ENCODE peak calls at places on chromosomes 5 and 9, in six cellular contexts. One of them, this sample, is unnamed. For H3K36me3, the result is how much of the 10 kb centered on the place peaks cover.

GRCh38 chr5:92309336-92309991 is 926.3 kb upstream of the ARRDC3 start:
- DNase-seq in GM12878: no peak
- DNase-seq in HepG2: peak
- DNase-seq in K562: peak
- DNase-seq in transverse colon: no peak
- DNase-seq in stomach: no peak
- DNase-seq in this sample: no peak

GRCh38 chr5:102453716-102454115 is 45.1 kb downstream of the SLCO6A1 start:
- DNase-seq in GM12878: peak
- DNase-seq in HepG2: no peak
- DNase-seq in K562: no peak
- DNase-seq in transverse colon: no peak
- DNase-seq in stomach: no peak
- DNase-seq in this sample: no peak

GRCh38 chr5:81626524-81626923 is 124.4 kb downstream of the SSBP2 start:
- DNase-seq in GM12878: no peak
- DNase-seq in HepG2: peak
- DNase-seq in K562: peak
- DNase-seq in transverse colon: no peak
- DNase-seq in stomach: no peak
- DNase-seq in this sample: no peak

GRCh38 chr9:120574473-120574872 is 5.5 kb downstream of the CDK5RAP2 start:
- DNase-seq in GM12878: no peak
- DNase-seq in HepG2: peak
- DNase-seq in K562: no peak
- DNase-seq in transverse colon: no peak
- DNase-seq in stomach: no peak
- DNase-seq in this sample: no peak

GRCh38 chr5:67267522-67268232 is 71.1 kb upstream of the CD180 start:
- DNase-seq in GM12878: no peak
- DNase-seq in HepG2: no peak
- DNase-seq in K562: no peak
- DNase-seq in transverse colon: peak
- DNase-seq in stomach: no peak
- DNase-seq in this sample: peak

GRCh38 chr5:40879163-40879942 is 29.9 kb upstream of the C7 start:
- DNase-seq in GM12878: no peak
- DNase-seq in HepG2: peak
- DNase-seq in K562: peak
- DNase-seq in transverse colon: no peak
- DNase-seq in stomach: no peak
- DNase-seq in this sample: no peak

GRCh38 chr9:17881371-17881770 is 302.5 kb downstream of the SH3GL2 start:
- DNase-seq in GM12878: no peak
- DNase-seq in HepG2: no peak
- DNase-seq in K562: no peak
- DNase-seq in transverse colon: no peak
- DNase-seq in stomach: no peak
- DNase-seq in this sample: no peak

GRCh38 chr5:58530942-58531490 is 39.8 kb downstream of the GAPT start:
- DNase-seq in GM12878: no peak
- DNase-seq in HepG2: no peak
- DNase-seq in K562: no peak
- DNase-seq in transverse colon: no peak
- DNase-seq in stomach: no peak
- DNase-seq in this sample: no peak

GRCh38 chr9:81787747-81788632 is 98.6 kb upstream of the TLE1 start:
- DNase-seq in GM12878: no peak
- DNase-seq in HepG2: peak
- DNase-seq in K562: no peak
- DNase-seq in transverse colon: peak
- DNase-seq in stomach: no peak
- DNase-seq in this sample: peak

GRCh38 chr5:79081779-79082178 is 12.2 kb downstream of the BHMT2 start:
- DNase-seq in GM12878: no peak
- DNase-seq in HepG2: no peak
- DNase-seq in K562: no peak
- DNase-seq in transverse colon: no peak
- DNase-seq in stomach: no peak
- DNase-seq in this sample: no peak

GRCh38 chr5:127824126-127824525 is 120.9 kb downstream of the CCDC192 start:
- DNase-seq in GM12878: no peak
- DNase-seq in HepG2: no peak
- DNase-seq in K562: no peak
- DNase-seq in transverse colon: no peak
- DNase-seq in stomach: no peak
- DNase-seq in this sample: no peak

GRCh38 chr5:98428806-98429205 is 344.7 kb upstream of the RGMB start:
- DNase-seq in GM12878: peak
- DNase-seq in HepG2: no peak
- DNase-seq in K562: no peak
- DNase-seq in transverse colon: peak
- DNase-seq in stomach: peak
- DNase-seq in this sample: no peak

GRCh38 chr9:118522093-118523028 is 818.2 kb downstream of the TLR4 start:
- DNase-seq in GM12878: peak
- DNase-seq in HepG2: peak
- DNase-seq in K562: peak
- DNase-seq in transverse colon: peak
- DNase-seq in stomach: no peak
- DNase-seq in this sample: no peak

GRCh38 chr5:53422539-53422938 is 57.9 kb upstream of the FST start:
- DNase-seq in GM12878: no peak
- DNase-seq in HepG2: no peak
- DNase-seq in K562: no peak
- DNase-seq in transverse colon: no peak
- DNase-seq in stomach: no peak
- DNase-seq in this sample: no peak

GRCh38 chr5:37086466-37087178 is 162.6 kb downstream of the CPLANE1 start:
- DNase-seq in GM12878: no peak
- DNase-seq in HepG2: peak
- DNase-seq in K562: peak
- DNase-seq in transverse colon: peak
- DNase-seq in stomach: no peak
- DNase-seq in this sample: no peak

GRCh38 chr5:1288439-1289335 is 6.2 kb downstream of the TERT start:
- DNase-seq in GM12878: no peak
- DNase-seq in HepG2: no peak
- DNase-seq in K562: no peak
- DNase-seq in transverse colon: no peak
- DNase-seq in stomach: no peak
- DNase-seq in this sample: peak

GRCh38 chr9:90458485-90458884 is 184.1 kb downstream of the DIRAS2 start:
- DNase-seq in GM12878: no peak
- DNase-seq in HepG2: peak
- DNase-seq in K562: peak
- DNase-seq in transverse colon: peak
- DNase-seq in stomach: peak
- DNase-seq in this sample: no peak

GRCh38 chr5:68490401-68490800 is 274.8 kb downstream of the PIK3R1 start:
- DNase-seq in GM12878: no peak
- DNase-seq in HepG2: no peak
- DNase-seq in K562: no peak
- DNase-seq in transverse colon: no peak
- DNase-seq in stomach: no peak
- DNase-seq in this sample: no peak

DNA sequence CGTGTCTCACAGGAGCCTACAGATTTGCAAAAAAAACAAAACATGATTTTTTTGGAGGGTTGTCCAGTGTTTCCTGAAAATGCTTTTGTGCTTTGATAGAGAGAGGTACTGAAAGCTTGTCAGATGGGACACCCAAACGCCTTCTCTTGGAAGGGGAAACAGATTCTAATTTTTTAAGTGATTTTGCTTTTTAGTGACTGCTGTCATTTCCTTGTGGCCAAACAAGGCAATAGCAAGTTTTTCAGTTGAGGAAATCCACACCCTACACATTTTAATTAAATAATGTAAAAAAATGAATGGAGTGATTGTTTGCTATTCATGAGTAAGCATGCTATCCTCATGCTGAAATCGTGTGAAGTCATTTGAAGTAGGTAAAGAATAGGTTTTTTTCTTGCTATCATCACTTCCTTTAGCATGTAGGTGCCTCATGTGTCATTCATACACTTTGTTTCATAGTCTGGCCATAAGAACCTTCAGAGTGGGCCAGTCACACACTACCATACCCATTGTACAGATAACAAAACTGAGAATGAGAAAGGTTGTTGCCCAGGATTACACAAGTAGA is 682.7 kb upstream of the WWC1 start:
- DNase-seq in GM12878: no peak
- DNase-seq in HepG2: no peak
- DNase-seq in K562: no peak
- DNase-seq in transverse colon: no peak
- DNase-seq in stomach: no peak
- DNase-seq in this sample: no peak
- H3K36me3 ChIP-seq in GM12878: under half
- H3K36me3 ChIP-seq in HepG2: under half
- H3K36me3 ChIP-seq in K562: under half
- H3K36me3 ChIP-seq in transverse colon: under half
- H3K36me3 ChIP-seq in stomach: under half
- H3K36me3 ChIP-seq in this sample: under half

DNA sequence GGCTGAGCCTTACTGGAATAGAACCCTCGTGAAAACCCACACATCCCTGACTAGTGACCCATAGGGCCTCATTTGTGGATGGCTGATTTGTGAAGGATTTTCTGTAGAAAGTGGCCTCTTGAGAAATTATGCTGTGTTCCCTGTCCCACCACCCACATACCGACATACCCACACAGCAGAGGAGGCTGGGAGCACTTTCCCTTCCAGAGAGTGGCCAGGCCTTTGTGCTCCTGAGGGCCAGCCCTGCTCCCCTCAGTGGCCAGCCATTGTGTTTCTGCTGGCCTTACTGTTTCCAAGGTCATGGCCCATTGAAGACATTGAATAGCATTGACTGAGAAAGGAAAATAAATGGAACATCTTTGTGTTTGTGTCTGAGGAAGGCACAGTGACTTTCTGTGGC is 29.6 kb downstream of the IL9 start:
- DNase-seq in GM12878: no peak
- DNase-seq in HepG2: no peak
- DNase-seq in K562: no peak
- DNase-seq in transverse colon: no peak
- DNase-seq in stomach: no peak
- DNase-seq in this sample: no peak
- TF ChIP-seq EP300 in GM12878: no peak
- TF ChIP-seq EP300 in HepG2: no peak
- TF ChIP-seq EP300 in K562: no peak
- TF ChIP-seq EP300 in transverse colon: no peak
- TF ChIP-seq EP300 in stomach: no peak
- TF ChIP-seq EP300 in this sample: no peak

GRCh38 chr9:135487281-135488012 is 7.9 kb downstream of the PPP1R26 start:
- DNase-seq in GM12878: no peak
- DNase-seq in HepG2: no peak
- DNase-seq in K562: no peak
- DNase-seq in transverse colon: no peak
- DNase-seq in stomach: no peak
- DNase-seq in this sample: peak
- H3K36me3 ChIP-seq in GM12878: under half
- H3K36me3 ChIP-seq in HepG2: under half
- H3K36me3 ChIP-seq in K562: half or more
- H3K36me3 ChIP-seq in transverse colon: under half
- H3K36me3 ChIP-seq in stomach: half or more
- H3K36me3 ChIP-seq in this sample: half or more

GRCh38 chr9:127555830-127556820 is 56.0 kb upstream of the STXBP1 start:
- DNase-seq in GM12878: peak
- DNase-seq in HepG2: no peak
- DNase-seq in K562: peak
- DNase-seq in transverse colon: peak
- DNase-seq in stomach: peak
- DNase-seq in this sample: peak
- TF ChIP-seq EP300 in GM12878: no peak
- TF ChIP-seq EP300 in HepG2: no peak
- TF ChIP-seq EP300 in K562: no peak
- TF ChIP-seq EP300 in transverse colon: no peak
- TF ChIP-seq EP300 in stomach: peak
- TF ChIP-seq EP300 in this sample: no peak

DNA sequence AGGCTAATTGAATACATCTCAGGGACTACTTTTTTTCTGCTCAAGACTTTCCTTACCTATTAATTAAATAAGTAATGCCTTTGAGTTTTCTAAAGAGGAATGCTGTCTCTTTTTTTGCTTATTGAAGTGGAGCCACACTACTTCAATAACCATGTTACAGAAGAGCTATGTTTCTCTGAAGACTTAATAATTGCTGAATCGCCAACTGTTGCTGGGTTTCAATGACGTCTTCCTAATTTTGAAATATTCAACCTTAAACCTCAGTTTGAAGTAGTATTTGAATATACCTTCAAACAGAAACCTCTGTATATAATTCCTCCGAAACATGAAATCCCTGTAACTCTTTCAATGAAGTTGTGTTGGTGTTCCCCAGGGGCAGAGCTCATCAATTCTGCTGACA is 21.0 kb downstream of the NUDT12 start:
- DNase-seq in GM12878: no peak
- DNase-seq in HepG2: no peak
- DNase-seq in K562: no peak
- DNase-seq in transverse colon: no peak
- DNase-seq in stomach: no peak
- DNase-seq in this sample: no peak
- H3K36me3 ChIP-seq in GM12878: under half
- H3K36me3 ChIP-seq in HepG2: under half
- H3K36me3 ChIP-seq in K562: under half
- H3K36me3 ChIP-seq in transverse colon: under half
- H3K36me3 ChIP-seq in stomach: under half
- H3K36me3 ChIP-seq in this sample: under half

DNA sequence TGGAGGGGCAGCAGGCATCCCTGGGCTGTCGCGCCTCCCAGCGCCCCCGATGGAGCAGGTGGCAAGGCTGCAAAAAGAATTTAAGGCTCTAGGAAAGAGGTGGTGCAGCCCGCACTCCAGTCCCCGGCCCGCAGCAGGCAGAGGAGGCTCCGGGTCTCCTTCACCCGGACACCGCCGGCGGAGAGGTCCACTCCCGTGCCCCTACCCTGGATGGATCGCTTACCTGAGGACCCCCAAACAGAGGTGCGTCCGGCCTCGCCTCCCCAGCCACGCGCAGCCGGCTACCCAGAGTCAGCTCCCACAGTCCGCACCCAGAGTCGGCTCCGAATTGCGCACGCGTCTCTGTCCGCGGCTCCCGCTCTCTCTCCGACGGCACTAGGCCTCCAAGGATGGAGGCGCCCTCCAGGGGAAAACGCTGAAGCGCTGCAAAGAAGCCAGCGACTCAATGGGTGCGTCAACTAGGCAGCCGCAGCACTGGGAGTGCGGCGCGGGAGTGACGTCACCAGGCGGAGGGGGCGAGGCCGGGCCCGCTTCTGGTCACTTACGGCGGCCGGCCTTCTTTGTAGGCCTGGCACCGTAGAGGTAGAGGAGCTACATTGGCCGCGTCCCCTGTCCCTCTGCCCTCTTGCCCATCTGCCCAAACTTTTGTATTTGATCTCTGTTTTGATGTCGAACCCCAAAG is at the start of gene ELP1:
- DNase-seq in GM12878: peak
- DNase-seq in HepG2: peak
- DNase-seq in K562: peak
- DNase-seq in transverse colon: peak
- DNase-seq in stomach: peak
- DNase-seq in this sample: peak
- TF ChIP-seq EP300 in GM12878: no peak
- TF ChIP-seq EP300 in HepG2: peak
- TF ChIP-seq EP300 in K562: peak
- TF ChIP-seq EP300 in transverse colon: no peak
- TF ChIP-seq EP300 in stomach: no peak
- TF ChIP-seq EP300 in this sample: no peak

GRCh38 chr5:177527595-177527994 is 10.8 kb upstream of the DDX41 start:
- DNase-seq in GM12878: no peak
- DNase-seq in HepG2: no peak
- DNase-seq in K562: no peak
- DNase-seq in transverse colon: no peak
- DNase-seq in stomach: no peak
- DNase-seq in this sample: peak
- H3K36me3 ChIP-seq in GM12878: under half
- H3K36me3 ChIP-seq in HepG2: under half
- H3K36me3 ChIP-seq in K562: half or more
- H3K36me3 ChIP-seq in transverse colon: under half
- H3K36me3 ChIP-seq in stomach: half or more
- H3K36me3 ChIP-seq in this sample: half or more

This sample was measured in sigmoid colon.